ENCODE peak calls at places on chromosomes 3 and 15, in seven cellular contexts. K is dorsolateral prefrontal cortex, S is T-helper 2 cell, J is GM04504, O is HEK293T, G is heart right ventricle, D is PC-3. F is an unnamed sample.

GRCh38 chr3:46881819-46882376 is 4.4 kb downstream of the PTH1R start:
- DNase-seq in K (no peak), S (no peak), J (no peak), O (peak), G (no peak), D (no peak), F (no peak)

GRCh38 chr3:123655400-123655799 is 70.5 kb upstream of the HACD2 start:
- DNase-seq in K (no peak), S (no peak), J (no peak), O (no peak), G (no peak), D (no peak), F (no peak)

GRCh38 chr3:150015906-150016305 is 45.2 kb upstream of the PFN2 start:
- DNase-seq in K (no peak), S (no peak), J (no peak), O (no peak), G (no peak), D (no peak), F (no peak)

GRCh38 chr15:74352393-74352910 is 15.0 kb downstream of the CYP11A1 start:
- DNase-seq in K (no peak), S (no peak), J (no peak), O (no peak), G (no peak), D (no peak), F (no peak)

GRCh38 chr3:189914799-189915198 is 205.9 kb downstream of the P3H2 start:
- DNase-seq in K (no peak), S (no peak), J (peak), O (no peak), G (no peak), D (peak), F (peak)

GRCh38 chr3:32238816-32239637 is 547 bp downstream of the CMTM8 start:
- DNase-seq in K (no peak), S (no peak), J (no peak), O (peak), G (peak), D (peak), F (no peak)

GRCh38 chr15:57649138-57649537 is 57.4 kb upstream of the POLR2M start:
- DNase-seq in K (no peak), S (no peak), J (peak), O (no peak), G (no peak), D (no peak), F (peak)

GRCh38 chr15:65376767-65377104 is 1.1 kb downstream of the IGDCC3 start:
- DNase-seq in K (no peak), S (no peak), J (no peak), O (peak), G (no peak), D (no peak), F (no peak)